ENCODE peak calls at places on chromosomes 16 and 17, in five cellular contexts. One of them, this sample, is unnamed.

GRCh38 chr16:48978501-48978900 is 303.1 kb downstream of the CBLN1 start:
- DNase-seq in CD4-positive, alpha-beta T cell: no peak
- DNase-seq in neural progenitor cell: no peak
- DNase-seq in keratinocyte: no peak
- DNase-seq in omental fat pad: no peak
- DNase-seq in this sample: no peak

GRCh38 chr16:4319454-4319853 is 3.6 kb downstream of the GLIS2 start:
- DNase-seq in CD4-positive, alpha-beta T cell: no peak
- DNase-seq in neural progenitor cell: no peak
- DNase-seq in keratinocyte: no peak
- DNase-seq in omental fat pad: no peak
- DNase-seq in this sample: no peak

GRCh38 chr17:47889734-47890529 is 6.1 kb upstream of the SP2 start:
- DNase-seq in CD4-positive, alpha-beta T cell: peak
- DNase-seq in neural progenitor cell: peak
- DNase-seq in keratinocyte: peak
- DNase-seq in omental fat pad: peak
- DNase-seq in this sample: peak

GRCh38 chr16:4381935-4382794 is 10.5 kb downstream of the VASN start:
- DNase-seq in CD4-positive, alpha-beta T cell: no peak
- DNase-seq in neural progenitor cell: no peak
- DNase-seq in keratinocyte: no peak
- DNase-seq in omental fat pad: no peak
- DNase-seq in this sample: no peak

GRCh38 chr17:66200685-66201092 is 8.8 kb upstream of the CEP112 start:
- DNase-seq in CD4-positive, alpha-beta T cell: no peak
- DNase-seq in neural progenitor cell: peak
- DNase-seq in keratinocyte: peak
- DNase-seq in omental fat pad: no peak
- DNase-seq in this sample: no peak

GRCh38 chr17:38897671-38898290 is 27.6 kb upstream of the LASP1NB start:
- DNase-seq in CD4-positive, alpha-beta T cell: no peak
- DNase-seq in neural progenitor cell: peak
- DNase-seq in keratinocyte: no peak
- DNase-seq in omental fat pad: no peak
- DNase-seq in this sample: no peak

GRCh38 chr17:49787932-49788442 is 494 bp upstream of the KAT7 start:
- DNase-seq in CD4-positive, alpha-beta T cell: peak
- DNase-seq in neural progenitor cell: peak
- DNase-seq in keratinocyte: no peak
- DNase-seq in omental fat pad: no peak
- DNase-seq in this sample: no peak

GRCh38 chr17:47368262-47368661 is 44.5 kb downstream of the EFCAB13 start:
- DNase-seq in CD4-positive, alpha-beta T cell: no peak
- DNase-seq in neural progenitor cell: no peak
- DNase-seq in keratinocyte: no peak
- DNase-seq in omental fat pad: no peak
- DNase-seq in this sample: no peak

GRCh38 chr16:49452568-49452967 is 79.0 kb downstream of the C16orf78 start:
- DNase-seq in CD4-positive, alpha-beta T cell: no peak
- DNase-seq in neural progenitor cell: peak
- DNase-seq in keratinocyte: no peak
- DNase-seq in omental fat pad: peak
- DNase-seq in this sample: no peak

GRCh38 chr16:676565-677297 is 1.3 kb downstream of the RHBDL1 start:
- DNase-seq in CD4-positive, alpha-beta T cell: no peak
- DNase-seq in neural progenitor cell: no peak
- DNase-seq in keratinocyte: peak
- DNase-seq in omental fat pad: no peak
- DNase-seq in this sample: no peak

GRCh38 chr16:25771812-25772568 is 80.2 kb downstream of the HS3ST4 start:
- DNase-seq in CD4-positive, alpha-beta T cell: no peak
- DNase-seq in neural progenitor cell: no peak
- DNase-seq in keratinocyte: no peak
- DNase-seq in omental fat pad: no peak
- DNase-seq in this sample: no peak

GRCh38 chr17:57531648-57532486 is 213.2 kb downstream of the CCDC182 start:
- DNase-seq in CD4-positive, alpha-beta T cell: no peak
- DNase-seq in neural progenitor cell: no peak
- DNase-seq in keratinocyte: no peak
- DNase-seq in omental fat pad: no peak
- DNase-seq in this sample: no peak

GRCh38 chr16:4272114-4272954 is 489 bp downstream of the TFAP4 start:
- DNase-seq in CD4-positive, alpha-beta T cell: no peak
- DNase-seq in neural progenitor cell: peak
- DNase-seq in keratinocyte: no peak
- DNase-seq in omental fat pad: no peak
- DNase-seq in this sample: no peak

GRCh38 chr17:50350733-50351132 is 4.8 kb downstream of the XYLT2 start:
- DNase-seq in CD4-positive, alpha-beta T cell: no peak
- DNase-seq in neural progenitor cell: no peak
- DNase-seq in keratinocyte: no peak
- DNase-seq in omental fat pad: no peak
- DNase-seq in this sample: no peak

GRCh38 chr17:19269102-19269501 is 31.9 kb downstream of the EPN2 start:
- DNase-seq in CD4-positive, alpha-beta T cell: no peak
- DNase-seq in neural progenitor cell: no peak
- DNase-seq in keratinocyte: no peak
- DNase-seq in omental fat pad: no peak
- DNase-seq in this sample: no peak

GRCh38 chr17:3695723-3696411 is at the start of gene P2RX5:
- DNase-seq in CD4-positive, alpha-beta T cell: peak
- DNase-seq in neural progenitor cell: peak
- DNase-seq in keratinocyte: no peak
- DNase-seq in omental fat pad: no peak
- DNase-seq in this sample: no peak

GRCh38 chr17:57294629-57295501 is 38.5 kb downstream of the MSI2 start:
- DNase-seq in CD4-positive, alpha-beta T cell: peak
- DNase-seq in neural progenitor cell: no peak
- DNase-seq in keratinocyte: no peak
- DNase-seq in omental fat pad: no peak
- DNase-seq in this sample: no peak

GRCh38 chr17:7611635-7612293 is 2.9 kb downstream of the FXR2 start:
- DNase-seq in CD4-positive, alpha-beta T cell: no peak
- DNase-seq in neural progenitor cell: no peak
- DNase-seq in keratinocyte: no peak
- DNase-seq in omental fat pad: no peak
- DNase-seq in this sample: no peak

GRCh38 chr16:51049276-51049675 is 101.8 kb downstream of the SALL1 start:
- DNase-seq in CD4-positive, alpha-beta T cell: no peak
- DNase-seq in neural progenitor cell: no peak
- DNase-seq in keratinocyte: no peak
- DNase-seq in omental fat pad: no peak
- DNase-seq in this sample: no peak

GRCh38 chr16:50323335-50324011 is 45.3 kb downstream of the BRD7 start:
- DNase-seq in CD4-positive, alpha-beta T cell: no peak
- DNase-seq in neural progenitor cell: no peak
- DNase-seq in keratinocyte: no peak
- DNase-seq in omental fat pad: no peak
- DNase-seq in this sample: no peak

GRCh38 chr17:18321309-18321708 is 6.2 kb downstream of the SMCR8 start:
- DNase-seq in CD4-positive, alpha-beta T cell: no peak
- DNase-seq in neural progenitor cell: peak
- DNase-seq in keratinocyte: no peak
- DNase-seq in omental fat pad: no peak
- DNase-seq in this sample: no peak

GRCh38 chr17:45857977-45858708 is 13.5 kb downstream of the SPPL2C start:
- DNase-seq in CD4-positive, alpha-beta T cell: no peak
- DNase-seq in neural progenitor cell: peak
- DNase-seq in keratinocyte: no peak
- DNase-seq in omental fat pad: no peak
- DNase-seq in this sample: no peak

GRCh38 chr16:57152096-57153093 is 33.4 kb downstream of the PSME3IP1 start:
- DNase-seq in CD4-positive, alpha-beta T cell: no peak
- DNase-seq in neural progenitor cell: no peak
- DNase-seq in keratinocyte: no peak
- DNase-seq in omental fat pad: no peak
- DNase-seq in this sample: no peak

GRCh38 chr16:3256146-3256875 is at the start of gene MEFV:
- DNase-seq in CD4-positive, alpha-beta T cell: no peak
- DNase-seq in neural progenitor cell: no peak
- DNase-seq in keratinocyte: no peak
- DNase-seq in omental fat pad: no peak
- DNase-seq in this sample: peak

GRCh38 chr17:22337467-22337866 is 645.1 kb downstream of the KCNJ18 start:
- DNase-seq in CD4-positive, alpha-beta T cell: no peak
- DNase-seq in neural progenitor cell: no peak
- DNase-seq in keratinocyte: no peak
- DNase-seq in omental fat pad: no peak
- DNase-seq in this sample: no peak

GRCh38 chr16:64416232-64417010 is 705.4 kb downstream of the CDH11 start:
- DNase-seq in CD4-positive, alpha-beta T cell: no peak
- DNase-seq in neural progenitor cell: no peak
- DNase-seq in keratinocyte: no peak
- DNase-seq in omental fat pad: no peak
- DNase-seq in this sample: no peak

GRCh38 chr16:4315185-4316102 is at the start of gene GLIS2:
- DNase-seq in CD4-positive, alpha-beta T cell: no peak
- DNase-seq in neural progenitor cell: peak
- DNase-seq in keratinocyte: no peak
- DNase-seq in omental fat pad: no peak
- DNase-seq in this sample: peak

GRCh38 chr16:86935323-86935669 is 356.9 kb downstream of the FOXL1 start:
- DNase-seq in CD4-positive, alpha-beta T cell: no peak
- DNase-seq in neural progenitor cell: no peak
- DNase-seq in keratinocyte: no peak
- DNase-seq in omental fat pad: no peak
- DNase-seq in this sample: no peak

GRCh38 chr16:84044108-84044488 is 1.5 kb upstream of the SLC38A8 start:
- DNase-seq in CD4-positive, alpha-beta T cell: no peak
- DNase-seq in neural progenitor cell: peak
- DNase-seq in keratinocyte: no peak
- DNase-seq in omental fat pad: no peak
- DNase-seq in this sample: no peak
- TF ChIP-seq CTCF in CD4-positive, alpha-beta T cell: no peak
- TF ChIP-seq CTCF in neural progenitor cell: peak
- TF ChIP-seq CTCF in keratinocyte: peak
- TF ChIP-seq CTCF in omental fat pad: no peak
- TF ChIP-seq CTCF in this sample: no peak

GRCh38 chr16:77043076-77043475 is 147.9 kb upstream of the MON1B start:
- DNase-seq in CD4-positive, alpha-beta T cell: no peak
- DNase-seq in neural progenitor cell: peak
- DNase-seq in keratinocyte: no peak
- DNase-seq in omental fat pad: no peak
- DNase-seq in this sample: no peak
- TF ChIP-seq CTCF in CD4-positive, alpha-beta T cell: no peak
- TF ChIP-seq CTCF in neural progenitor cell: peak
- TF ChIP-seq CTCF in keratinocyte: no peak
- TF ChIP-seq CTCF in omental fat pad: no peak
- TF ChIP-seq CTCF in this sample: no peak

GRCh38 chr17:80472996-80473395 is 3.4 kb downstream of the NPTX1 start:
- DNase-seq in CD4-positive, alpha-beta T cell: no peak
- DNase-seq in neural progenitor cell: no peak
- DNase-seq in keratinocyte: no peak
- DNase-seq in omental fat pad: no peak
- DNase-seq in this sample: no peak

GRCh38 chr17:80475949-80476876 is at the start of gene NPTX1:
- DNase-seq in CD4-positive, alpha-beta T cell: no peak
- DNase-seq in neural progenitor cell: peak
- DNase-seq in keratinocyte: no peak
- DNase-seq in omental fat pad: no peak
- DNase-seq in this sample: no peak

GRCh38 chr17:80473701-80474100 is 2.7 kb downstream of the NPTX1 start:
- DNase-seq in CD4-positive, alpha-beta T cell: no peak
- DNase-seq in neural progenitor cell: no peak
- DNase-seq in keratinocyte: no peak
- DNase-seq in omental fat pad: no peak
- DNase-seq in this sample: no peak

GRCh38 chr17:80474933-80475915 is 1.2 kb downstream of the NPTX1 start:
- DNase-seq in CD4-positive, alpha-beta T cell: no peak
- DNase-seq in neural progenitor cell: peak
- DNase-seq in keratinocyte: no peak
- DNase-seq in omental fat pad: no peak
- DNase-seq in this sample: no peak

DNA sequence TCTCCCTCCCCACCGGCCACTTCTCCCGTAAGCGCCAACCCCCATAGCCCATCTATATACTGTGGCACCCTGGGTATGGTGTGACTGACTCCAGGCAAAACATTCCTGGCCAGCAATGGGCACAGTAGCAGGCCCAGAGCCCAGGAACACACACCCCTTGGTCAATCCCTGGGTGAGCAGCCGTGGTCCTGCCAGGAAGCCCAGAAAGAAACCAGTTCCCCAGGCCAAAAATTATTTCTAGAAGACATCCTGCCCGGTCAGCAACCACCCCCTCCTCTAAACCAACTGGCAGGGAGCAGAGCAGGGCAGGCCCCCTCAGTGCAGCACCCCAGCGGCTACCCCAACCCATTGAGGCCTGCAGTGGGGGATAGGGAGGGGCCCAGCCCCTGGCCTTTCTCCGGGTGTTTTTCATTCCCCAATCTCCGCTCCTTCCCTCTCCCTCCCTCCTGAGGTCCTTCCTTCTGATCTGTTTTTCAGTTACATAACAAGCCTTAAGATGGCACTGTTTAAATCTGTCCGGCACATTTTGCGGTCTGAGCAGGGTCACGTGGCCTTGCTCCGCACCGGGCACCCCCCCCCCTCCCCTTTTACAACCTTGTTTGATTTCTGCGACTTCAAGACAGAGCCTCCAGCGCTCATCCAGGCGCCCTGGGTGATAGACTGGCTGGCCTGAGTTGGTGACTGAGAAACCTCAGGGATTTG is 2.0 kb downstream of the NPTX1 start:
- DNase-seq in CD4-positive, alpha-beta T cell: peak
- DNase-seq in neural progenitor cell: peak
- DNase-seq in keratinocyte: no peak
- DNase-seq in omental fat pad: no peak
- DNase-seq in this sample: no peak
- TF ChIP-seq CTCF in CD4-positive, alpha-beta T cell: peak
- TF ChIP-seq CTCF in neural progenitor cell: peak
- TF ChIP-seq CTCF in keratinocyte: no peak
- TF ChIP-seq CTCF in omental fat pad: no peak
- TF ChIP-seq CTCF in this sample: peak

DNA sequence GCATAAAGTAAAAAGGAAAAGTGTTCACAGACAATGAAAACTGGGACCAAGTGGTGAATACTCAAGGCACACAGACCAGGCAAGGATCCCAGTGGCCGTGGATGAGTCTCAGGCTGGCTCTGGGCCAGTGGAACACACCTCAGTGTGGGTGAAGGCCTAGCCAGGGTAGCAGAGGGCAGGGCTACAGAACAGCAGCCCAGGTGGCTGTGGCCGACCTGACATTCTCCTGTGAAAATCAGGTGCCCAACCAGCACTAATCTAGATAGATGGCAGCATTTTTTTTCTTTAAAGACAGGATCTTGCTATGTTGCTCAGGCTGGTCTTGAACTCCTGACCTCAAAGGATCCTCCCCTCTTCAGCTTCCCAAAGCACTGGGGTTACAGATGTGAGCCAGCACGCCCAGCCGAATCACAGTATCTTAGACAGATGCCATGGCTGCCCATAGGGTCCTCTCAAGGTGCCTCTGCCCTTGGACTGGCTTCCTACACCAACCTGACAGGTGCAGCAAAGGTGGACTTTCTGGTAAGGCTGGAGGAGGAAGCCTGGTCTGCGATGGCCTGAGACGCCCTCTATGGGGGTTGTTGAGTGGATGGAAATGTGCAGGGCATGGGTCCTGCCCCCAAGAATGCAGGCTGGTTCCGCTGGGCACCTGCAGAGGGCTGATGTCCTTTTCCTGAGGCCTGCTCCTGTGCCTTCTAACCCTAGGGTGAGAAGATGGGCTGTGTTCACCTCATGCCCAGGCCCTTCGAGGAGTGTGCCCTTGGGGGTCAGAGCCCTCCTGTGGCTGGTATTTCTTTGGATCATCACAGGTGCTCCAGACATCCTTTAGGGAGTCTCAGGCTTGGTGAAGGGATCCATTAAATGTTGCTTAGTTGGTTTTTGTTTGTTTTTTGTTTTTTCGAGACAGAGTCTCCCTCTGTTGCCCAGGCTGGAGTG is 3.8 kb upstream of the P4HB start:
- DNase-seq in CD4-positive, alpha-beta T cell: no peak
- DNase-seq in neural progenitor cell: no peak
- DNase-seq in keratinocyte: no peak
- DNase-seq in omental fat pad: no peak
- DNase-seq in this sample: no peak
- TF ChIP-seq CTCF in CD4-positive, alpha-beta T cell: no peak
- TF ChIP-seq CTCF in neural progenitor cell: no peak
- TF ChIP-seq CTCF in keratinocyte: no peak
- TF ChIP-seq CTCF in omental fat pad: no peak
- TF ChIP-seq CTCF in this sample: no peak

This sample was measured in tibial nerve.